ENCODE peak calls at places on chromosomes 3 and 15, in seven cellular contexts. Q, O, E, X, K, U and G are unnamed samples.

GRCh38 chr15:22878103-22878502 is 39.6 kb downstream of the NIPA2 start:
- DNase-seq in Q (no peak), O (no peak), E (no peak), X (no peak), K (no peak), U (no peak), G (no peak)

GRCh38 chr15:99732268-99732641 is 982 bp downstream of the LYSMD4 start:
- DNase-seq in Q (no peak), O (peak), E (no peak), X (no peak), K (no peak), U (peak), G (peak)

GRCh38 chr3:184031187-184031792 is at the start of gene HTR3D:
- DNase-seq in Q (no peak), O (no peak), E (no peak), X (no peak), K (no peak), U (no peak), G (no peak)

GRCh38 chr3:54853573-54854404 is 74.1 kb downstream of the LRTM1 start:
- DNase-seq in Q (peak), O (peak), E (peak), X (peak), K (peak), U (no peak), G (peak)

GRCh38 chr3:64257096-64257755 is 32.0 kb upstream of the PRICKLE2 start:
- DNase-seq in Q (no peak), O (peak), E (no peak), X (no peak), K (no peak), U (no peak), G (no peak)

GRCh38 chr15:41655716-41656115 is 4.5 kb upstream of the MGA start:
- DNase-seq in Q (no peak), O (no peak), E (no peak), X (no peak), K (no peak), U (no peak), G (peak)

GRCh38 chr3:189355481-189356201 is 183.9 kb downstream of the TPRG1 start:
- DNase-seq in Q (peak), O (peak), E (peak), X (peak), K (no peak), U (peak), G (peak)

GRCh38 chr3:56800373-56801150 is 1.2 kb downstream of the ARHGEF3 start:
- DNase-seq in Q (peak), O (no peak), E (peak), X (peak), K (no peak), U (peak), G (peak)

GRCh38 chr3:108406063-108406660 is 104.2 kb downstream of the MYH15 start:
- DNase-seq in Q (no peak), O (peak), E (peak), X (no peak), K (no peak), U (no peak), G (peak)

GRCh38 chr3:123321806-123322205 is 120.1 kb downstream of the SEC22A start:
- DNase-seq in Q (no peak), O (no peak), E (no peak), X (no peak), K (no peak), U (no peak), G (no peak)

GRCh38 chr3:195887670-195888069 is 20.7 kb downstream of the TNK2 start:
- DNase-seq in Q (no peak), O (no peak), E (no peak), X (no peak), K (no peak), U (no peak), G (no peak)

GRCh38 chr15:30923429-30923828 is 19.7 kb downstream of the FAN1 start:
- DNase-seq in Q (no peak), O (no peak), E (no peak), X (no peak), K (no peak), U (no peak), G (no peak)

GRCh38 chr15:70792171-70792573 is 28.8 kb upstream of the UACA start:
- DNase-seq in Q (no peak), O (peak), E (peak), X (no peak), K (no peak), U (peak), G (peak)

GRCh38 chr3:153209596-153209995 is 47.6 kb downstream of the RAP2B start:
- DNase-seq in Q (peak), O (peak), E (peak), X (no peak), K (no peak), U (peak), G (peak)

GRCh38 chr15:87408902-87409301 is 847.6 kb downstream of the NTRK3 start:
- DNase-seq in Q (no peak), O (no peak), E (no peak), X (no peak), K (no peak), U (no peak), G (no peak)

GRCh38 chr15:100060276-100060926 is 281.4 kb downstream of the ADAMTS17 start:
- DNase-seq in Q (no peak), O (peak), E (no peak), X (no peak), K (no peak), U (peak), G (no peak)

GRCh38 chr3:73535935-73536334 is 88.8 kb downstream of the PDZRN3 start:
- DNase-seq in Q (no peak), O (no peak), E (no peak), X (no peak), K (no peak), U (no peak), G (no peak)

GRCh38 chr3:64548200-64548889 is 139.5 kb downstream of the ADAMTS9 start:
- DNase-seq in Q (no peak), O (peak), E (peak), X (peak), K (no peak), U (no peak), G (peak)

GRCh38 chr3:106206165-106206564 is 337.4 kb upstream of the CBLB start:
- DNase-seq in Q (no peak), O (peak), E (no peak), X (no peak), K (no peak), U (no peak), G (peak)

GRCh38 chr3:83655083-83655482 is 1303.7 kb upstream of the CADM2 start:
- DNase-seq in Q (no peak), O (no peak), E (no peak), X (no peak), K (no peak), U (no peak), G (no peak)

GRCh38 chr15:19944261-19944888 is 597.2 kb downstream of the GOLGA6L6 start:
- DNase-seq in Q (no peak), O (no peak), E (no peak), X (no peak), K (no peak), U (no peak), G (no peak)

GRCh38 chr3:117688583-117688982 is 979.0 kb downstream of the TUSC7 start:
- DNase-seq in Q (peak), O (no peak), E (no peak), X (no peak), K (no peak), U (no peak), G (no peak)

GRCh38 chr15:82093325-82093724 is 47.5 kb upstream of the MEX3B start:
- DNase-seq in Q (no peak), O (no peak), E (no peak), X (no peak), K (no peak), U (no peak), G (no peak)
- H3K9ac ChIP-seq in Q (no peak), O (no peak), E (no peak), X (no peak), K (no peak), U (no peak), G (no peak)

GRCh38 chr3:31542246-31542645 is 9.5 kb downstream of the STT3B start:
- DNase-seq in Q (no peak), O (no peak), E (no peak), X (no peak), K (no peak), U (no peak), G (no peak)
- H3K9ac ChIP-seq in Q (no peak), O (no peak), E (no peak), X (no peak), K (no peak), U (no peak), G (no peak)

DNA sequence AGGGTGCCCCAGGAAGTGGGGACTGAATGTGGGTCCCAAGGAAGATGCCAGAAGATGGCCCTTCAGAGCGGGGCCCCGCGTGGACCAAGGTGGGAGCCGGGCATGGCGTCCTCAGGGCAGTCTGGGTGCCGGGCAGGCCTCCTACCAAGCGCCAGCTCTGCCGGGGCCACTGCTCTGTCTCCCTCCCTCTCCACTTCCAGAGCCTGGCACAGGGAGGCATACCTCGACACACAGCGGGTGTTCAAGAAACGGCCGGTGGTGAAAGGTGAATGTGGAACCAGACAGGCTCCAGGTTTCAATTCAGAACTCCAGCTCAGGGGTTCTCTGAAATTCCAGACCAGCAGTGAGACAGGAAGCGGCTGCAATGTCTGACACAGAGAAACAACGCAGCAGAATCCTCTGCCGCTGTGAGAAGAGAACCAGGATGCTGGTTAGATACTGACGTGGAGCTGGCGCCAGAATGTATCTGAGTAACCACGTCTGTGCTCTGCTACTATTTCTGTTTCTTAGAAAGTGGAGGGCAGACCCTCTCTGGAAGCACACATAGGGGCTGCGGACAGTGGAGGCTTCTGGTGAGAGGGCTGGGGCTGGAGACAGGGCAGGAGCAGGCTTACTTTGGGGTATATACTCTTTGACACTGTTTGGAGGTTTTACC is 12.8 kb downstream of the BFSP2 start:
- DNase-seq in Q (peak), O (peak), E (peak), X (no peak), K (no peak), U (no peak), G (no peak)
- H3K9ac ChIP-seq in Q (no peak), O (peak), E (peak), X (no peak), K (no peak), U (no peak), G (no peak)

GRCh38 chr15:67082007-67082536 is 16.7 kb downstream of the SMAD3 start:
- DNase-seq in Q (no peak), O (no peak), E (no peak), X (peak), K (no peak), U (no peak), G (no peak)

GRCh38 chr15:67083135-67083766 is 17.8 kb downstream of the SMAD3 start:
- DNase-seq in Q (no peak), O (peak), E (no peak), X (no peak), K (no peak), U (no peak), G (no peak)

GRCh38 chr15:67079361-67079760 is 14.0 kb downstream of the SMAD3 start:
- DNase-seq in Q (no peak), O (peak), E (no peak), X (no peak), K (no peak), U (no peak), G (no peak)

GRCh38 chr15:67080118-67080899 is 14.9 kb downstream of the SMAD3 start:
- DNase-seq in Q (no peak), O (peak), E (peak), X (no peak), K (no peak), U (peak), G (peak)

GRCh38 chr15:67080900-67081431 is 15.6 kb downstream of the SMAD3 start:
- DNase-seq in Q (no peak), O (peak), E (peak), X (peak), K (no peak), U (peak), G (peak)
- H3K9ac ChIP-seq in Q (no peak), O (peak), E (peak), X (peak), K (no peak), U (peak), G (no peak)